ENCODE peak calls at places on chromosomes 1 and 21, in seven cellular contexts. One of them, this sample, is unnamed.
A peak's percentile ranks its signal among the peaks of the same experiment; 100 is the strongest.

GRCh38 chr21:25885405-25885804 is 150.6 kb downstream of the GABPA start:
- DNase-seq in NCI-H2029 treated with DMSO at 0.1 percent for 48 hours: no peak
- DNase-seq in NCI-H748 treated with DMSO at 0.1 percent for 48 hours: no peak
- DNase-seq in astrocyte of the spinal cord: no peak
- DNase-seq in activated B cell treated with CpG ODN at 0.5 μM for 24 hours: no peak
- DNase-seq in T-helper 17 cell: no peak
- DNase-seq in NCI-H146: no peak
- DNase-seq in this sample: no peak

GRCh38 chr1:166064324-166064926 is 102.4 kb downstream of the FAM78B start:
- DNase-seq in NCI-H2029 treated with DMSO at 0.1 percent for 48 hours: no peak
- DNase-seq in NCI-H748 treated with DMSO at 0.1 percent for 48 hours: no peak
- DNase-seq in astrocyte of the spinal cord: no peak
- DNase-seq in activated B cell treated with CpG ODN at 0.5 μM for 24 hours: no peak
- DNase-seq in T-helper 17 cell: no peak
- DNase-seq in NCI-H146: no peak
- DNase-seq in this sample: no peak

GRCh38 chr1:206953126-206953525 is 6.9 kb upstream of the PIGR start:
- DNase-seq in NCI-H2029 treated with DMSO at 0.1 percent for 48 hours: peak; percentile 18
- DNase-seq in NCI-H748 treated with DMSO at 0.1 percent for 48 hours: no peak
- DNase-seq in astrocyte of the spinal cord: no peak
- DNase-seq in activated B cell treated with CpG ODN at 0.5 μM for 24 hours: no peak
- DNase-seq in T-helper 17 cell: no peak
- DNase-seq in NCI-H146: no peak
- DNase-seq in this sample: no peak

GRCh38 chr1:199742547-199742946 is 285.0 kb upstream of the NR5A2 start:
- DNase-seq in NCI-H2029 treated with DMSO at 0.1 percent for 48 hours: no peak
- DNase-seq in NCI-H748 treated with DMSO at 0.1 percent for 48 hours: no peak
- DNase-seq in astrocyte of the spinal cord: peak; percentile 84
- DNase-seq in activated B cell treated with CpG ODN at 0.5 μM for 24 hours: no peak
- DNase-seq in T-helper 17 cell: no peak
- DNase-seq in NCI-H146: no peak
- DNase-seq in this sample: no peak

GRCh38 chr1:181392613-181393170 is 90.6 kb upstream of the CACNA1E start:
- DNase-seq in NCI-H2029 treated with DMSO at 0.1 percent for 48 hours: no peak
- DNase-seq in NCI-H748 treated with DMSO at 0.1 percent for 48 hours: no peak
- DNase-seq in astrocyte of the spinal cord: no peak
- DNase-seq in activated B cell treated with CpG ODN at 0.5 μM for 24 hours: no peak
- DNase-seq in T-helper 17 cell: no peak
- DNase-seq in NCI-H146: peak; percentile 16
- DNase-seq in this sample: no peak

GRCh38 chr1:14954210-14954609 is 199.3 kb upstream of the TMEM51 start:
- DNase-seq in NCI-H2029 treated with DMSO at 0.1 percent for 48 hours: no peak
- DNase-seq in NCI-H748 treated with DMSO at 0.1 percent for 48 hours: no peak
- DNase-seq in astrocyte of the spinal cord: no peak
- DNase-seq in activated B cell treated with CpG ODN at 0.5 μM for 24 hours: no peak
- DNase-seq in T-helper 17 cell: no peak
- DNase-seq in NCI-H146: no peak
- DNase-seq in this sample: no peak

GRCh38 chr1:167627865-167628641 is 2.0 kb upstream of the RCSD1 start:
- DNase-seq in NCI-H2029 treated with DMSO at 0.1 percent for 48 hours: peak; percentile 5
- DNase-seq in NCI-H748 treated with DMSO at 0.1 percent for 48 hours: no peak
- DNase-seq in astrocyte of the spinal cord: no peak
- DNase-seq in activated B cell treated with CpG ODN at 0.5 μM for 24 hours: peak; percentile 52
- DNase-seq in T-helper 17 cell: peak; percentile 73
- DNase-seq in NCI-H146: no peak
- DNase-seq in this sample: no peak

GRCh38 chr1:235748747-235749146 is 99.2 kb upstream of the GNG4 start:
- DNase-seq in NCI-H2029 treated with DMSO at 0.1 percent for 48 hours: no peak
- DNase-seq in NCI-H748 treated with DMSO at 0.1 percent for 48 hours: no peak
- DNase-seq in astrocyte of the spinal cord: no peak
- DNase-seq in activated B cell treated with CpG ODN at 0.5 μM for 24 hours: no peak
- DNase-seq in T-helper 17 cell: no peak
- DNase-seq in NCI-H146: no peak
- DNase-seq in this sample: no peak

GRCh38 chr1:11407301-11407994 is 71.5 kb upstream of the DISP3 start:
- DNase-seq in NCI-H2029 treated with DMSO at 0.1 percent for 48 hours: no peak
- DNase-seq in NCI-H748 treated with DMSO at 0.1 percent for 48 hours: no peak
- DNase-seq in astrocyte of the spinal cord: no peak
- DNase-seq in activated B cell treated with CpG ODN at 0.5 μM for 24 hours: no peak
- DNase-seq in T-helper 17 cell: no peak
- DNase-seq in NCI-H146: no peak
- DNase-seq in this sample: no peak

GRCh38 chr21:46079357-46080170 is 18.3 kb upstream of the COL6A2 start:
- DNase-seq in NCI-H2029 treated with DMSO at 0.1 percent for 48 hours: no peak
- DNase-seq in NCI-H748 treated with DMSO at 0.1 percent for 48 hours: no peak
- DNase-seq in astrocyte of the spinal cord: peak; percentile 89
- DNase-seq in activated B cell treated with CpG ODN at 0.5 μM for 24 hours: peak; percentile 1
- DNase-seq in T-helper 17 cell: no peak
- DNase-seq in NCI-H146: no peak
- DNase-seq in this sample: no peak

GRCh38 chr1:229459815-229460214 is 25.9 kb upstream of the ACTA1 start:
- DNase-seq in NCI-H2029 treated with DMSO at 0.1 percent for 48 hours: no peak
- DNase-seq in NCI-H748 treated with DMSO at 0.1 percent for 48 hours: no peak
- DNase-seq in astrocyte of the spinal cord: no peak
- DNase-seq in activated B cell treated with CpG ODN at 0.5 μM for 24 hours: no peak
- DNase-seq in T-helper 17 cell: no peak
- DNase-seq in NCI-H146: no peak
- DNase-seq in this sample: no peak

GRCh38 chr1:48793863-48794262 is 17.2 kb upstream of the BEND5 start:
- DNase-seq in NCI-H2029 treated with DMSO at 0.1 percent for 48 hours: no peak
- DNase-seq in NCI-H748 treated with DMSO at 0.1 percent for 48 hours: no peak
- DNase-seq in astrocyte of the spinal cord: no peak
- DNase-seq in activated B cell treated with CpG ODN at 0.5 μM for 24 hours: peak; percentile 42
- DNase-seq in T-helper 17 cell: no peak
- DNase-seq in NCI-H146: no peak
- DNase-seq in this sample: no peak

GRCh38 chr1:44924835-44925464 is 61.4 kb downstream of the EIF2B3 start:
- DNase-seq in NCI-H2029 treated with DMSO at 0.1 percent for 48 hours: peak; percentile 45
- DNase-seq in NCI-H748 treated with DMSO at 0.1 percent for 48 hours: no peak
- DNase-seq in astrocyte of the spinal cord: peak; percentile 95
- DNase-seq in activated B cell treated with CpG ODN at 0.5 μM for 24 hours: no peak
- DNase-seq in T-helper 17 cell: no peak
- DNase-seq in NCI-H146: no peak
- DNase-seq in this sample: no peak

GRCh38 chr1:161706483-161707347 is at the start of gene FCRLA:
- DNase-seq in NCI-H2029 treated with DMSO at 0.1 percent for 48 hours: no peak
- DNase-seq in NCI-H748 treated with DMSO at 0.1 percent for 48 hours: no peak
- DNase-seq in astrocyte of the spinal cord: peak; percentile 85
- DNase-seq in activated B cell treated with CpG ODN at 0.5 μM for 24 hours: no peak
- DNase-seq in T-helper 17 cell: no peak
- DNase-seq in NCI-H146: no peak
- DNase-seq in this sample: no peak